ENCODE peak calls at places on chromosomes 1 and 21, in five cellular contexts. One of them, this sample, is unnamed.

GRCh38 chr21:31945576-31945975 is 72.8 kb downstream of the HUNK start:
- DNase-seq in stimulated activated CD8-positive, alpha-beta memory T cell treated with anti-CD3 and anti-CD28 coated beads, Interleukin-7, amount 100 ng/mL, for 24 hours: no peak
- DNase-seq in KBM-7: no peak
- DNase-seq in small intestine: no peak
- DNase-seq in lower lobe of right lung: no peak
- DNase-seq in this sample: no peak

GRCh38 chr1:187928288-187928687 is 1099.5 kb downstream of the PLA2G4A start:
- DNase-seq in lower lobe of right lung: no peak
- DNase-seq in KBM-7: peak; percentile 13
- DNase-seq in stimulated activated CD8-positive, alpha-beta memory T cell treated with anti-CD3 and anti-CD28 coated beads, Interleukin-7, amount 100 ng/mL, for 24 hours: no peak
- DNase-seq in small intestine: peak; percentile 19
- DNase-seq in this sample: peak; percentile 33

GRCh38 chr1:228457396-228458176 is 29.6 kb upstream of the RNF187 start:
- DNase-seq in lower lobe of right lung: peak; percentile 83
- DNase-seq in small intestine: peak; percentile 96
- DNase-seq in KBM-7: peak; percentile 99
- DNase-seq in stimulated activated CD8-positive, alpha-beta memory T cell treated with anti-CD3 and anti-CD28 coated beads, Interleukin-7, amount 100 ng/mL, for 24 hours: peak; percentile 55
- DNase-seq in this sample: peak; percentile 96

GRCh38 chr1:244409648-244410164 is 42.0 kb downstream of the ADSS2 start:
- DNase-seq in lower lobe of right lung: no peak
- DNase-seq in KBM-7: no peak
- DNase-seq in small intestine: no peak
- DNase-seq in stimulated activated CD8-positive, alpha-beta memory T cell treated with anti-CD3 and anti-CD28 coated beads, Interleukin-7, amount 100 ng/mL, for 24 hours: no peak
- DNase-seq in this sample: no peak

GRCh38 chr1:11707621-11708276 is 16.2 kb downstream of the DRAXIN start:
- DNase-seq in small intestine: peak; percentile 52
- DNase-seq in lower lobe of right lung: peak; percentile 64
- DNase-seq in KBM-7: no peak
- DNase-seq in stimulated activated CD8-positive, alpha-beta memory T cell treated with anti-CD3 and anti-CD28 coated beads, Interleukin-7, amount 100 ng/mL, for 24 hours: no peak
- DNase-seq in this sample: peak; percentile 28

GRCh38 chr1:21852282-21853129 is 40.4 kb downstream of the LDLRAD2 start:
- DNase-seq in small intestine: no peak
- DNase-seq in KBM-7: no peak
- DNase-seq in lower lobe of right lung: no peak
- DNase-seq in stimulated activated CD8-positive, alpha-beta memory T cell treated with anti-CD3 and anti-CD28 coated beads, Interleukin-7, amount 100 ng/mL, for 24 hours: no peak
- DNase-seq in this sample: no peak

GRCh38 chr1:201224671-201225400 is 34.2 kb downstream of the IGFN1 start:
- DNase-seq in small intestine: no peak
- DNase-seq in stimulated activated CD8-positive, alpha-beta memory T cell treated with anti-CD3 and anti-CD28 coated beads, Interleukin-7, amount 100 ng/mL, for 24 hours: no peak
- DNase-seq in KBM-7: no peak
- DNase-seq in lower lobe of right lung: no peak
- DNase-seq in this sample: peak; percentile 0

GRCh38 chr1:244050835-244051444 is at the start of gene ZBTB18:
- DNase-seq in stimulated activated CD8-positive, alpha-beta memory T cell treated with anti-CD3 and anti-CD28 coated beads, Interleukin-7, amount 100 ng/mL, for 24 hours: no peak
- DNase-seq in lower lobe of right lung: no peak
- DNase-seq in KBM-7: peak; percentile 25
- DNase-seq in small intestine: peak; percentile 37
- DNase-seq in this sample: peak; percentile 85

GRCh38 chr1:59043796-59044195 is 253.1 kb upstream of the FGGY start:
- DNase-seq in small intestine: peak; percentile 94
- DNase-seq in stimulated activated CD8-positive, alpha-beta memory T cell treated with anti-CD3 and anti-CD28 coated beads, Interleukin-7, amount 100 ng/mL, for 24 hours: no peak
- DNase-seq in lower lobe of right lung: no peak
- DNase-seq in KBM-7: peak; percentile 53
- DNase-seq in this sample: no peak

GRCh38 chr1:206609229-206609991 is 2.9 kb downstream of the EIF2D start:
- DNase-seq in small intestine: no peak
- DNase-seq in lower lobe of right lung: no peak
- DNase-seq in stimulated activated CD8-positive, alpha-beta memory T cell treated with anti-CD3 and anti-CD28 coated beads, Interleukin-7, amount 100 ng/mL, for 24 hours: no peak
- DNase-seq in KBM-7: no peak
- DNase-seq in this sample: no peak

GRCh38 chr21:45655071-45655470 is 11.5 kb downstream of the PCBP3 start:
- DNase-seq in lower lobe of right lung: no peak
- DNase-seq in stimulated activated CD8-positive, alpha-beta memory T cell treated with anti-CD3 and anti-CD28 coated beads, Interleukin-7, amount 100 ng/mL, for 24 hours: no peak
- DNase-seq in KBM-7: no peak
- DNase-seq in small intestine: no peak
- DNase-seq in this sample: no peak

This sample was measured in Ammon's horn.